ENCODE peak calls at places on chromosomes 7 and 10, in four cellular contexts. One of them, this sample, is unnamed.
A peak's percentile ranks its signal among the peaks of the same experiment; 100 is the strongest.

GRCh38 chr10:123583639-123584418 is 82.3 kb upstream of the GPR26 start:
- DNase-seq in left lung: peak; percentile 89
- DNase-seq in heart left ventricle: peak; percentile 74
- DNase-seq in dorsolateral prefrontal cortex: peak; percentile 70
- DNase-seq in this sample: peak; percentile 28

GRCh38 chr7:159091480-159092475 is 52.9 kb downstream of the VIPR2 start:
- DNase-seq in heart left ventricle: no peak
- DNase-seq in left lung: no peak
- DNase-seq in dorsolateral prefrontal cortex: no peak
- DNase-seq in this sample: no peak

GRCh38 chr7:31175672-31176071 is 123.6 kb downstream of the ADCYAP1R1 start:
- DNase-seq in heart left ventricle: no peak
- DNase-seq in left lung: no peak
- DNase-seq in dorsolateral prefrontal cortex: no peak
- DNase-seq in this sample: no peak

GRCh38 chr10:132339276-132339675 is 7.3 kb downstream of the LRRC27 start:
- DNase-seq in heart left ventricle: no peak
- DNase-seq in left lung: no peak
- DNase-seq in dorsolateral prefrontal cortex: no peak
- DNase-seq in this sample: no peak

GRCh38 chr10:98376485-98376884 is 38.5 kb downstream of the PYROXD2 start:
- DNase-seq in left lung: no peak
- DNase-seq in dorsolateral prefrontal cortex: no peak
- DNase-seq in heart left ventricle: no peak
- DNase-seq in this sample: no peak

GRCh38 chr7:2681954-2682799 is 5.8 kb upstream of the AMZ1 start:
- DNase-seq in left lung: no peak
- DNase-seq in heart left ventricle: no peak
- DNase-seq in dorsolateral prefrontal cortex: peak; percentile 86
- DNase-seq in this sample: no peak

GRCh38 chr10:65861249-65861648 is 1064.6 kb upstream of the LRRTM3 start:
- DNase-seq in left lung: no peak
- DNase-seq in dorsolateral prefrontal cortex: no peak
- DNase-seq in heart left ventricle: no peak
- DNase-seq in this sample: no peak

GRCh38 chr10:22335204-22335956 is 9.9 kb upstream of the SPAG6 start:
- DNase-seq in heart left ventricle: peak; percentile 49
- DNase-seq in dorsolateral prefrontal cortex: peak; percentile 36
- DNase-seq in left lung: peak; percentile 86
- DNase-seq in this sample: no peak

GRCh38 chr7:29748286-29749099 is 57.8 kb upstream of the WIPF3 start:
- DNase-seq in heart left ventricle: no peak
- DNase-seq in left lung: no peak
- DNase-seq in dorsolateral prefrontal cortex: no peak
- DNase-seq in this sample: no peak

GRCh38 chr7:45684910-45685618 is 110.9 kb downstream of the ADCY1 start:
- DNase-seq in dorsolateral prefrontal cortex: no peak
- DNase-seq in heart left ventricle: peak; percentile 17
- DNase-seq in left lung: no peak
- DNase-seq in this sample: no peak

GRCh38 chr10:68087338-68088029 is 12.4 kb upstream of the HERC4 start:
- DNase-seq in left lung: peak; percentile 29
- DNase-seq in dorsolateral prefrontal cortex: no peak
- DNase-seq in heart left ventricle: peak; percentile 72
- DNase-seq in this sample: no peak

GRCh38 chr10:96512524-96512991 is 1.2 kb downstream of the TLL2 start:
- DNase-seq in dorsolateral prefrontal cortex: peak; percentile 27
- DNase-seq in heart left ventricle: peak; percentile 29
- DNase-seq in left lung: peak; percentile 72
- DNase-seq in this sample: no peak

GRCh38 chr10:110918633-110919348 is at the start of gene BBIP1:
- DNase-seq in heart left ventricle: no peak
- DNase-seq in left lung: peak; percentile 99
- DNase-seq in dorsolateral prefrontal cortex: peak; percentile 55
- DNase-seq in this sample: peak; percentile 100

GRCh38 chr7:13639416-13639815 is 350.1 kb downstream of the ETV1 start:
- DNase-seq in heart left ventricle: no peak
- DNase-seq in left lung: no peak
- DNase-seq in dorsolateral prefrontal cortex: no peak
- DNase-seq in this sample: no peak

GRCh38 chr7:28316489-28316888 is 95.8 kb upstream of the CREB5 start:
- DNase-seq in heart left ventricle: no peak
- DNase-seq in left lung: no peak
- DNase-seq in dorsolateral prefrontal cortex: no peak
- DNase-seq in this sample: no peak
- H3K27ac ChIP-seq in heart left ventricle: no peak overlapping the region
- H3K27ac ChIP-seq in left lung: no peak overlapping the region
- H3K27ac ChIP-seq in dorsolateral prefrontal cortex: no peak overlapping the region
- H3K27ac ChIP-seq in this sample: no peak overlapping the region

GRCh38 chr7:90570373-90570959 is 25.7 kb upstream of the CDK14 start:
- DNase-seq in left lung: no peak
- DNase-seq in dorsolateral prefrontal cortex: no peak
- DNase-seq in heart left ventricle: no peak
- DNase-seq in this sample: no peak

GRCh38 chr7:90579181-90579688 is 16.9 kb upstream of the CDK14 start:
- DNase-seq in dorsolateral prefrontal cortex: no peak
- DNase-seq in heart left ventricle: no peak
- DNase-seq in left lung: no peak
- DNase-seq in this sample: no peak

GRCh38 chr7:90580051-90580450 is 16.1 kb upstream of the CDK14 start:
- DNase-seq in dorsolateral prefrontal cortex: no peak
- DNase-seq in left lung: no peak
- DNase-seq in heart left ventricle: no peak
- DNase-seq in this sample: no peak

GRCh38 chr7:90574136-90574819 is 21.8 kb upstream of the CDK14 start:
- DNase-seq in dorsolateral prefrontal cortex: no peak
- DNase-seq in left lung: no peak
- DNase-seq in heart left ventricle: peak; percentile 43
- DNase-seq in this sample: no peak

GRCh38 chr7:90574820-90575187 is 21.3 kb upstream of the CDK14 start:
- DNase-seq in dorsolateral prefrontal cortex: no peak
- DNase-seq in heart left ventricle: no peak
- DNase-seq in left lung: no peak
- DNase-seq in this sample: no peak
- H3K27ac ChIP-seq in dorsolateral prefrontal cortex: no peak overlapping the region
- H3K27ac ChIP-seq in heart left ventricle: peak overlapping the region; percentile 39
- H3K27ac ChIP-seq in left lung: no peak overlapping the region
- H3K27ac ChIP-seq in this sample: no peak overlapping the region

DNA sequence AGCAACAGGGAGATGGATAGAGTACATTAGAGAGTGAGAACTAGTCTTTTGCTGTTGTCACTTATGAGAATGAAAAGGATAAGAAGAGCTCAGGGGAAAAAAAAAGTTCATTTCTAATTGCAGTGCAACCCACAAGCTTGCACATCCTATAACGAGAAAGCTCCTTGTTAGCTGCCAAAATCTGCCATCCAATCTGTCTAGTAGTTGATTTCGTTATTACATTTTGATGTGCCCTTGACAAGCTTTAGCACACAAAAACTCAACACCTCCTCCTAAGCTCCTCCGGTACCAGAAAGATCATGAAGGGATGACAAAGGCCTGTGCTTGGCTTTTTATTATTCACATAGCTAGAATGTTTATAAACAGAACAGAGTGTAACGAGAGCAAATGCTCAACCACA is 519.4 kb downstream of the SUGCT start:
- DNase-seq in left lung: no peak
- DNase-seq in heart left ventricle: no peak
- DNase-seq in dorsolateral prefrontal cortex: no peak
- DNase-seq in this sample: no peak
- H3K27ac ChIP-seq in left lung: no peak overlapping the region
- H3K27ac ChIP-seq in heart left ventricle: no peak overlapping the region
- H3K27ac ChIP-seq in dorsolateral prefrontal cortex: no peak overlapping the region
- H3K27ac ChIP-seq in this sample: no peak overlapping the region

GRCh38 chr7:98217623-98218582 is 6.7 kb downstream of the BHLHA15 start:
- DNase-seq in left lung: peak; percentile 78
- DNase-seq in dorsolateral prefrontal cortex: peak; percentile 70
- DNase-seq in heart left ventricle: no peak
- DNase-seq in this sample: no peak
- H3K27ac ChIP-seq in left lung: no peak overlapping the region
- H3K27ac ChIP-seq in dorsolateral prefrontal cortex: peak overlapping the region; percentile 80
- H3K27ac ChIP-seq in heart left ventricle: no peak overlapping the region
- H3K27ac ChIP-seq in this sample: no peak overlapping the region

GRCh38 chr10:49024484-49024883 is 84.8 kb upstream of the LRRC18 start:
- DNase-seq in dorsolateral prefrontal cortex: no peak
- DNase-seq in heart left ventricle: no peak
- DNase-seq in left lung: no peak
- DNase-seq in this sample: no peak
- H3K27ac ChIP-seq in dorsolateral prefrontal cortex: no peak overlapping the region
- H3K27ac ChIP-seq in heart left ventricle: peak overlapping the region; percentile 69
- H3K27ac ChIP-seq in left lung: peak overlapping the region; percentile 9
- H3K27ac ChIP-seq in this sample: no peak overlapping the region

DNA sequence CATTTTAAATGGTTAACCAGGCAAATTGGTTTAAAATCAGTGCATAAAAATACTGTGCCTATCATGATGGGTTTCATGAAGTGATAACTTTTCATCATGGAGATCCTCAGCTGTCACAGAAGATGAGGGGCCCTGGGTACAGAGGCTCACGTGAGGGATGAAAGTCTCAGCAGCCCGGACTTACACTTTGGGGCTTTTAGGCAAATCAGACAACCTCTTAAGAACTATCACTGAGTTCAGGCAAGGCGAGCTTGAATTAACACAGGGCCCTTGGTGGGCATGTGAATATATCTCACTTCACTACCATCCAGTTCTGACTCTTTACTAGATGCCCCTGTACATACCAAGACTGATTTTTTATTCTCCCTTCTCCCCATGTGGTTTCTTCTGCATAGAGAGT is 19.6 kb downstream of the IKZF1 start:
- DNase-seq in heart left ventricle: no peak
- DNase-seq in dorsolateral prefrontal cortex: no peak
- DNase-seq in left lung: no peak
- DNase-seq in this sample: no peak
- H3K27ac ChIP-seq in heart left ventricle: no peak overlapping the region
- H3K27ac ChIP-seq in dorsolateral prefrontal cortex: no peak overlapping the region
- H3K27ac ChIP-seq in left lung: no peak overlapping the region
- H3K27ac ChIP-seq in this sample: no peak overlapping the region

DNA sequence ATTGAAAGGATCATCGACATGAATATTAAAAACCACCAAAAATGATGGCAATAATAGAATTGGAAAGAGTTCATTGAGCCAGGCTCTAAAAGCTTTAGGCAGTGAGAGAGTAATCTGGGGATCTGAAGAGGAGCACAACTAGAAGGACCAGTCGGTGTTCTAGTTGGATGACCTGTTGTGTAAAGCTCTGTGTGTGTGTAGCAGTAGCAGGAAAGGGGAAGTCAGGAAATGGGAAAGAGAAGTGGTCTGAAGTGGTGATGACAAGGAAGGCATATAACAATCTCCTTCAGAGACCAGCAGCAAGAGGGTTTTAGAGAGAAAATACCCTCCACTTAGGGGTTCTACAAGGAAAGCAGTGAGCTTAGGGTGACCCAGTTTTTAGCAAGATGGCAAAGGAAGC is 539.2 kb downstream of the HTR7 start:
- DNase-seq in heart left ventricle: no peak
- DNase-seq in left lung: no peak
- DNase-seq in dorsolateral prefrontal cortex: no peak
- DNase-seq in this sample: no peak
- H3K27ac ChIP-seq in heart left ventricle: no peak overlapping the region
- H3K27ac ChIP-seq in left lung: no peak overlapping the region
- H3K27ac ChIP-seq in dorsolateral prefrontal cortex: no peak overlapping the region
- H3K27ac ChIP-seq in this sample: no peak overlapping the region

DNA sequence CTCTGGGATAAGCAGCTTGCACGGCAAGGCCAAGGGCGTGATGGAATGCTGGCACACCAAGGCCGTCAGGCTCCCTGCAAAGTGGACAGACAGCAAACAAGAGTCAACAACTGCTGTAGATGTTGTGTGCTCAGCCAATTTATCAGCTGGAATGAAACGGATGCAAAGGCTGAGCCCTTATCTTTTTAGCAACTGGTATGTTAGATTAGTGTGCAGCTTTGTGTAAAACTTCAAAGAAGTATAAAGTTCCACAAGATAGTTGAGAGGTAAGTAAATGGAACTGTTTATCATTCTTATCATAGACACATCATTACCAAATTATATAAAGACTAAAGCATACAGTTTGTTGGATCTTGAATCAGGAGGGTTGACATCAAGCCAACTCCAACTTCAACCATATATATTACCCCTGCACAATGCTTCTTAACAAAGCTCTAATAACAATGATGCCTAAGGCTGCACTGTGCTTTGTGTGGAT is 289.0 kb downstream of the TNS3 start:
- DNase-seq in dorsolateral prefrontal cortex: no peak
- DNase-seq in heart left ventricle: no peak
- DNase-seq in left lung: no peak
- DNase-seq in this sample: no peak
- H3K27ac ChIP-seq in dorsolateral prefrontal cortex: no peak overlapping the region
- H3K27ac ChIP-seq in heart left ventricle: no peak overlapping the region
- H3K27ac ChIP-seq in left lung: peak overlapping the region; percentile 63
- H3K27ac ChIP-seq in this sample: no peak overlapping the region

This sample was measured in HL-60.